ENCODE peak calls at places on chromosomes 12 and 14, in six cellular contexts. C is right lobe of liver; B is CD8-positive, alpha-beta memory T cell; M is CD4-positive, alpha-beta memory T cell; Q is MM.1S; F is stomach. W is an unnamed sample.

GRCh38 chr12:65643595-65644386 is 180.5 kb upstream of the HMGA2 start:
- DNase-seq in Q (no peak), F (no peak), M (no peak), C (no peak), B (no peak), W (no peak)

GRCh38 chr14:89607453-89607852 is 190.4 kb upstream of the FOXN3 start:
- DNase-seq in B (no peak), C (no peak), M (no peak), Q (no peak), F (no peak), W (no peak)

GRCh38 chr14:54483848-54484247 is 4.9 kb downstream of the GMFB start:
- DNase-seq in Q (no peak), M (no peak), F (no peak), C (no peak), B (no peak), W (no peak)

GRCh38 chr14:51732494-51733080 is 80.9 kb downstream of the FRMD6 start:
- DNase-seq in C (no peak), M (no peak), B (no peak), F (no peak), Q (no peak), W (no peak)

GRCh38 chr14:99427632-99428315 is 52.9 kb downstream of the SETD3 start:
- DNase-seq in B (no peak), M (no peak), C (no peak), Q (no peak), F (no peak), W (no peak)

GRCh38 chr12:28507867-28508266 is 317.6 kb downstream of the CCDC91 start:
- DNase-seq in B (no peak), Q (no peak), C (peak), F (no peak), M (no peak), W (no peak)

GRCh38 chr12:31238764-31239387 is 87.1 kb downstream of the SINHCAF start:
- DNase-seq in F (peak), M (peak), Q (peak), C (no peak), B (peak), W (peak)

GRCh38 chr14:103260629-103261124 is 73.4 kb upstream of the EIF5 start:
- DNase-seq in B (no peak), C (peak), M (no peak), Q (no peak), F (peak), W (peak)

GRCh38 chr14:68476212-68476964 is 316.5 kb downstream of the ZFP36L1 start:
- DNase-seq in Q (no peak), B (no peak), F (no peak), C (peak), M (no peak), W (peak)

GRCh38 chr14:70714055-70714550 is 72.4 kb downstream of the TTC9 start:
- DNase-seq in B (peak), F (peak), C (no peak), Q (peak), M (peak), W (peak)

GRCh38 chr14:29503903-29504302 is 423.7 kb downstream of the PRKD1 start:
- DNase-seq in M (no peak), B (no peak), Q (no peak), F (no peak), C (no peak), W (no peak)

GRCh38 chr12:110966081-110966760 is 45.8 kb upstream of the MYL2 start:
- DNase-seq in F (no peak), C (no peak), B (no peak), Q (no peak), M (no peak), W (no peak)

GRCh38 chr12:82996168-82996812 is 309.6 kb downstream of the TMTC2 start:
- DNase-seq in C (no peak), F (no peak), B (no peak), M (no peak), Q (no peak), W (peak)

DNA sequence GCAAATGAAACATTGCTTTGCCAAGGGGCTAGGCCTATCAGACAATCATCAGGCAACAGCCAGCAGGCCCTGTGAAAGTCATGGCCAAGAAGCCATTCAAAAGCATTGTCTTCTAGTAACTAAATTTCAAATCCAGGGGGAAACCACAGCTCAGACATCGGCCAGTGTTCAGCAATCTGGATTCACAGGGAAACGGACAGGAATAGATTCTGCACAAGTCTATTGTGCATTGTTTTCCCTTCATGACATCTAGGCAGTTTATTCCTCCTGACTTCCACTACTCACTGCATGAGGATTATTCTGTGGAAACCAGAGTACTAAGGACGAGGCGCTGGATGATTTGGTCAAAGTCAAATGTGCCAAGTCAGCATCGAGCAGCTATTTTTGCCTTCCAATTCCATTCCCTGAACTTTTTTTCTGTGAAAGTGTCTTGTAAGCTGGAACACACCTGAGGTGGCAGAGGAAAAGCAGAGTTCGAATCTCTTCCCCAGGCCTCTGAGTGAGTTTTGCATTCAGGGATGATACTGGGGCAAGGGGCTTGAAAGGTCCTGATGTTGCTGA is 75.4 kb downstream of the VCPKMT start:
- DNase-seq in Q (no peak), C (no peak), F (no peak), B (no peak), M (no peak), W (no peak)
- H3K4me3 ChIP-seq in Q (no peak), C (no peak), F (no peak), B (peak), M (no peak), W (no peak)

GRCh38 chr12:57488397-57489156 is 709 bp downstream of the MARS1 start:
- DNase-seq in B (no peak), Q (peak), F (no peak), M (peak), C (no peak), W (peak)

GRCh38 chr12:57487597-57488396 is at the start of gene MARS1:
- DNase-seq in F (peak), B (peak), C (peak), M (peak), Q (peak), W (peak)

GRCh38 chr12:57487055-57487596 is 742 bp upstream of the MARS1 start:
- DNase-seq in B (no peak), Q (no peak), C (no peak), F (no peak), M (no peak), W (no peak)

GRCh38 chr12:57490126-57490525 is 2.3 kb downstream of the MARS1 start:
- DNase-seq in F (no peak), B (no peak), M (no peak), C (no peak), Q (no peak), W (no peak)

GRCh38 chr12:57489157-57489641 is 1.3 kb downstream of the MARS1 start:
- DNase-seq in B (no peak), C (no peak), Q (no peak), F (no peak), M (no peak), W (no peak)
- H3K4me3 ChIP-seq in B (peak), C (peak), Q (peak), F (no peak), M (no peak), W (peak)

GRCh38 chr14:105176513-105176912 is 4.6 kb downstream of the NUDT14 start:
- DNase-seq in B (no peak), Q (no peak), M (no peak), F (no peak), C (no peak), W (no peak)
- H3K4me3 ChIP-seq in B (no peak), Q (no peak), M (no peak), F (no peak), C (no peak), W (no peak)

DNA sequence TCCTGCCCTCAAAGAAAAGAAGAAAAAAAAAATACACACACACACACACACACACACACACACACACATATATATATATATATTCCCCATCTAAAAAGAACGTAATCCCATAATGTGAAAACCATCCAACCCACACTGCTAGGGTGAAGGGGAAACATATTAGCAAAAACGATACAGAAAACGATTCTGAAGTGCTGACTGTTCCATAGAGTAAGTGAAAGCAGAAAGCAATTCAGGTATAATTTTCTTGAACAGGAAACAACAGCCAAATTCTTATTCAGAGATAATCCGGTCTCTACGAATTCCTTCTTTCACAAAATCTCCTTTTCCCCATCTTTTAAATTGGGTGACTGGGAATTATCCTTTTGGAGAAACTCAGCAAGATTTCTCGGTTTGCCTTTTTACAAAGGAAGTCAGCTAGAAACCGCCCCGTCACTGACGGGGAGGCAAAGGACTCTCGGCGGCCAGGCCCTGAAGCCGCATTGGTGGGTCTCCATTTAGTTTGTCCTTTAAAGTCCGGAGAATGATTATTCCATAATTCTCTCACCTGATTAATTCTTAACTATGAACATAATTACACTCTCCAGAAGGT is 393.4 kb downstream of the NOVA1 start:
- DNase-seq in C (no peak), Q (no peak), F (no peak), B (no peak), M (no peak), W (no peak)
- H3K4me3 ChIP-seq in C (peak), Q (no peak), F (peak), B (no peak), M (no peak), W (no peak)

GRCh38 chr12:49189731-49190314 is 943 bp upstream of the TUBA1A start:
- DNase-seq in Q (no peak), C (no peak), M (no peak), F (no peak), B (no peak), W (no peak)
- H3K4me3 ChIP-seq in Q (peak), C (peak), M (no peak), F (peak), B (no peak), W (peak)

GRCh38 chr12:53982616-53983579 is 2.0 kb upstream of the HOXC10 start:
- DNase-seq in B (no peak), C (peak), F (no peak), M (no peak), Q (no peak), W (no peak)
- H3K4me3 ChIP-seq in B (no peak), C (no peak), F (no peak), M (no peak), Q (no peak), W (no peak)